ENCODE peak calls at places on chromosomes 12 and 14, in eight cellular contexts. One of them, this sample, is unnamed.

GRCh38 chr12:120960657-120961056 is 17.7 kb upstream of the HNF1A start:
- DNase-seq in non-pigmented ciliary epithelial cell: no peak
- DNase-seq in mammary epithelial cell: no peak
- DNase-seq in M059J: no peak
- DNase-seq in effector memory CD4-positive, alpha-beta T cell: no peak
- DNase-seq in stimulated activated naive CD4-positive, alpha-beta T cell: no peak
- DNase-seq in OCI-M1: no peak
- DNase-seq in WTC11: no peak
- DNase-seq in this sample: no peak

GRCh38 chr12:57837779-57838562 is 8.6 kb downstream of the CTDSP2 start:
- DNase-seq in non-pigmented ciliary epithelial cell: no peak
- DNase-seq in mammary epithelial cell: peak; percentile 53
- DNase-seq in M059J: peak; percentile 76
- DNase-seq in effector memory CD4-positive, alpha-beta T cell: no peak
- DNase-seq in stimulated activated naive CD4-positive, alpha-beta T cell: peak; percentile 36
- DNase-seq in OCI-M1: peak; percentile 33
- DNase-seq in WTC11: peak; percentile 25
- DNase-seq in this sample: no peak

GRCh38 chr12:26939192-26939832 is 1.0 kb downstream of the FGFR1OP2 start:
- DNase-seq in non-pigmented ciliary epithelial cell: no peak
- DNase-seq in mammary epithelial cell: peak; percentile 40
- DNase-seq in M059J: peak; percentile 12
- DNase-seq in effector memory CD4-positive, alpha-beta T cell: no peak
- DNase-seq in stimulated activated naive CD4-positive, alpha-beta T cell: peak; percentile 13
- DNase-seq in OCI-M1: peak; percentile 66
- DNase-seq in WTC11: no peak
- DNase-seq in this sample: no peak

GRCh38 chr12:96907681-96908163 is 665 bp downstream of the NEDD1 start:
- DNase-seq in non-pigmented ciliary epithelial cell: no peak
- DNase-seq in mammary epithelial cell: peak; percentile 42
- DNase-seq in M059J: peak; percentile 47
- DNase-seq in effector memory CD4-positive, alpha-beta T cell: no peak
- DNase-seq in stimulated activated naive CD4-positive, alpha-beta T cell: peak; percentile 66
- DNase-seq in OCI-M1: peak; percentile 68
- DNase-seq in WTC11: no peak
- DNase-seq in this sample: no peak

GRCh38 chr14:36582011-36582873 is at the start of gene NKX2-8:
- DNase-seq in non-pigmented ciliary epithelial cell: no peak
- DNase-seq in mammary epithelial cell: peak; percentile 19
- DNase-seq in M059J: no peak
- DNase-seq in effector memory CD4-positive, alpha-beta T cell: no peak
- DNase-seq in stimulated activated naive CD4-positive, alpha-beta T cell: no peak
- DNase-seq in OCI-M1: no peak
- DNase-seq in WTC11: peak; percentile 51
- DNase-seq in this sample: no peak

GRCh38 chr14:103185051-103186027 is 62.1 kb downstream of the TNFAIP2 start:
- DNase-seq in non-pigmented ciliary epithelial cell: no peak
- DNase-seq in mammary epithelial cell: peak; percentile 82
- DNase-seq in M059J: peak; percentile 37
- DNase-seq in effector memory CD4-positive, alpha-beta T cell: no peak
- DNase-seq in stimulated activated naive CD4-positive, alpha-beta T cell: peak; percentile 16
- DNase-seq in OCI-M1: peak; percentile 56
- DNase-seq in WTC11: no peak
- DNase-seq in this sample: peak; percentile 52

GRCh38 chr12:51620448-51620847 is 29.4 kb downstream of the SCN8A start:
- DNase-seq in non-pigmented ciliary epithelial cell: no peak
- DNase-seq in mammary epithelial cell: no peak
- DNase-seq in M059J: peak; percentile 5
- DNase-seq in effector memory CD4-positive, alpha-beta T cell: no peak
- DNase-seq in stimulated activated naive CD4-positive, alpha-beta T cell: no peak
- DNase-seq in OCI-M1: no peak
- DNase-seq in WTC11: no peak
- DNase-seq in this sample: no peak

GRCh38 chr14:101380940-101381339 is 180.4 kb upstream of the DIO3 start:
- DNase-seq in non-pigmented ciliary epithelial cell: no peak
- DNase-seq in mammary epithelial cell: no peak
- DNase-seq in M059J: no peak
- DNase-seq in effector memory CD4-positive, alpha-beta T cell: no peak
- DNase-seq in stimulated activated naive CD4-positive, alpha-beta T cell: no peak
- DNase-seq in OCI-M1: no peak
- DNase-seq in WTC11: no peak
- DNase-seq in this sample: no peak

GRCh38 chr12:112422531-112422930 is 3.8 kb downstream of the PTPN11 start:
- DNase-seq in non-pigmented ciliary epithelial cell: no peak
- DNase-seq in mammary epithelial cell: no peak
- DNase-seq in M059J: no peak
- DNase-seq in effector memory CD4-positive, alpha-beta T cell: no peak
- DNase-seq in stimulated activated naive CD4-positive, alpha-beta T cell: no peak
- DNase-seq in OCI-M1: no peak
- DNase-seq in WTC11: no peak
- DNase-seq in this sample: no peak

GRCh38 chr14:76348898-76349297 is 27.0 kb upstream of the ESRRB start:
- DNase-seq in non-pigmented ciliary epithelial cell: peak; percentile 30
- DNase-seq in mammary epithelial cell: peak; percentile 65
- DNase-seq in M059J: peak; percentile 97
- DNase-seq in effector memory CD4-positive, alpha-beta T cell: no peak
- DNase-seq in stimulated activated naive CD4-positive, alpha-beta T cell: no peak
- DNase-seq in OCI-M1: no peak
- DNase-seq in WTC11: no peak
- DNase-seq in this sample: no peak

GRCh38 chr12:63420206-63420644 is 248.1 kb downstream of the DPY19L2 start:
- DNase-seq in non-pigmented ciliary epithelial cell: peak; percentile 42
- DNase-seq in mammary epithelial cell: peak; percentile 23
- DNase-seq in M059J: peak; percentile 55
- DNase-seq in effector memory CD4-positive, alpha-beta T cell: no peak
- DNase-seq in stimulated activated naive CD4-positive, alpha-beta T cell: no peak
- DNase-seq in OCI-M1: peak; percentile 90
- DNase-seq in WTC11: peak; percentile 80
- DNase-seq in this sample: no peak

GRCh38 chr14:65141523-65141922 is 39.2 kb upstream of the MAX start:
- DNase-seq in non-pigmented ciliary epithelial cell: no peak
- DNase-seq in mammary epithelial cell: no peak
- DNase-seq in M059J: no peak
- DNase-seq in effector memory CD4-positive, alpha-beta T cell: no peak
- DNase-seq in stimulated activated naive CD4-positive, alpha-beta T cell: no peak
- DNase-seq in OCI-M1: no peak
- DNase-seq in WTC11: no peak
- DNase-seq in this sample: no peak

GRCh38 chr12:68376901-68377300 is 44.7 kb upstream of the MDM1 start:
- DNase-seq in non-pigmented ciliary epithelial cell: no peak
- DNase-seq in mammary epithelial cell: no peak
- DNase-seq in M059J: no peak
- DNase-seq in effector memory CD4-positive, alpha-beta T cell: no peak
- DNase-seq in stimulated activated naive CD4-positive, alpha-beta T cell: no peak
- DNase-seq in OCI-M1: no peak
- DNase-seq in WTC11: no peak
- DNase-seq in this sample: no peak

GRCh38 chr14:77579065-77579464 is 37.4 kb downstream of the SPTLC2 start:
- DNase-seq in non-pigmented ciliary epithelial cell: no peak
- DNase-seq in mammary epithelial cell: no peak
- DNase-seq in M059J: no peak
- DNase-seq in effector memory CD4-positive, alpha-beta T cell: no peak
- DNase-seq in stimulated activated naive CD4-positive, alpha-beta T cell: no peak
- DNase-seq in OCI-M1: no peak
- DNase-seq in WTC11: no peak
- DNase-seq in this sample: no peak

GRCh38 chr12:2640709-2641108 is 154.1 kb upstream of the FKBP4 start:
- DNase-seq in non-pigmented ciliary epithelial cell: peak; percentile 92
- DNase-seq in mammary epithelial cell: peak; percentile 91
- DNase-seq in M059J: peak; percentile 94
- DNase-seq in effector memory CD4-positive, alpha-beta T cell: no peak
- DNase-seq in stimulated activated naive CD4-positive, alpha-beta T cell: no peak
- DNase-seq in OCI-M1: peak; percentile 10
- DNase-seq in WTC11: peak; percentile 11
- DNase-seq in this sample: peak; percentile 75

GRCh38 chr12:46567667-46568066 is 195.1 kb upstream of the SLC38A2 start:
- DNase-seq in non-pigmented ciliary epithelial cell: no peak
- DNase-seq in mammary epithelial cell: no peak
- DNase-seq in M059J: no peak
- DNase-seq in effector memory CD4-positive, alpha-beta T cell: no peak
- DNase-seq in stimulated activated naive CD4-positive, alpha-beta T cell: no peak
- DNase-seq in OCI-M1: no peak
- DNase-seq in WTC11: no peak
- DNase-seq in this sample: no peak

GRCh38 chr14:92846162-92846897 is 52.2 kb downstream of the GOLGA5 start:
- DNase-seq in non-pigmented ciliary epithelial cell: peak; percentile 66
- DNase-seq in mammary epithelial cell: peak; percentile 84
- DNase-seq in M059J: peak; percentile 62
- DNase-seq in effector memory CD4-positive, alpha-beta T cell: no peak
- DNase-seq in stimulated activated naive CD4-positive, alpha-beta T cell: no peak
- DNase-seq in OCI-M1: peak; percentile 76
- DNase-seq in WTC11: no peak
- DNase-seq in this sample: peak; percentile 77